ENCODE peak calls at places on chromosomes 6 and 20, in eight cellular contexts. K is sigmoid colon, V is H9, I is pancreas, H is activated B cell treated with CpG ODN at 0.5 μM for 24 hours, B is RWPE2, M is fibroblast of lung, X is heart right ventricle. A is an unnamed sample.

GRCh38 chr6:19605624-19606023 is 231.5 kb upstream of the ID4 start:
- DNase-seq in K (no peak), V (no peak), I (no peak), H (no peak), B (no peak), M (no peak), X (no peak), A (no peak)

GRCh38 chr20:62822788-62823651 is 6.2 kb downstream of the COL9A3 start:
- DNase-seq in K (no peak), V (peak), I (no peak), H (no peak), B (no peak), M (no peak), X (no peak), A (no peak)

GRCh38 chr20:14711681-14712080 is 374.3 kb upstream of the FLRT3 start:
- DNase-seq in K (no peak), V (no peak), I (no peak), H (no peak), B (no peak), M (peak), X (no peak), A (peak)

GRCh38 chr6:107489636-107490567 is at the start of gene SOBP:
- DNase-seq in K (peak), V (peak), I (peak), H (peak), B (no peak), M (no peak), X (peak), A (no peak)

GRCh38 chr6:127288705-127289104 is 22.0 kb downstream of the RNF146 start:
- DNase-seq in K (no peak), V (no peak), I (no peak), H (no peak), B (no peak), M (peak), X (no peak), A (no peak)

GRCh38 chr20:39974966-39975501 is 714.0 kb downstream of the MAFB start:
- DNase-seq in K (no peak), V (no peak), I (no peak), H (no peak), B (no peak), M (no peak), X (no peak), A (no peak)

GRCh38 chr6:154218336-154218735 is 138.3 kb downstream of the IPCEF1 start:
- DNase-seq in K (no peak), V (no peak), I (no peak), H (no peak), B (no peak), M (no peak), X (no peak), A (no peak)

GRCh38 chr6:33742837-33743236 is 3.9 kb downstream of the IP6K3 start:
- DNase-seq in K (no peak), V (no peak), I (no peak), H (no peak), B (no peak), M (no peak), X (no peak), A (no peak)

GRCh38 chr20:20130399-20130798 is 78.1 kb downstream of the CFAP61 start:
- DNase-seq in K (no peak), V (no peak), I (no peak), H (no peak), B (no peak), M (no peak), X (no peak), A (no peak)

GRCh38 chr20:52201395-52201794 is 9.8 kb upstream of the ZFP64 start:
- DNase-seq in K (no peak), V (no peak), I (no peak), H (no peak), B (no peak), M (no peak), X (no peak), A (no peak)

GRCh38 chr6:112180095-112180820 is 74.1 kb downstream of the LAMA4 start:
- DNase-seq in K (peak), V (no peak), I (no peak), H (no peak), B (no peak), M (peak), X (peak), A (peak)

GRCh38 chr6:83546636-83547035 is 34.3 kb downstream of the PRSS35 start:
- DNase-seq in K (no peak), V (no peak), I (no peak), H (no peak), B (no peak), M (peak), X (no peak), A (no peak)

GRCh38 chr20:51457281-51457932 is 85.1 kb downstream of the NFATC2 start:
- DNase-seq in K (peak), V (no peak), I (no peak), H (peak), B (peak), M (peak), X (peak), A (no peak)

GRCh38 chr6:94272327-94272726 is 853.0 kb upstream of the EPHA7 start:
- DNase-seq in K (no peak), V (no peak), I (no peak), H (no peak), B (no peak), M (no peak), X (no peak), A (no peak)

GRCh38 chr6:113120214-113120576 is 737.0 kb upstream of the MARCKS start:
- DNase-seq in K (no peak), V (no peak), I (no peak), H (no peak), B (no peak), M (peak), X (no peak), A (peak)

GRCh38 chr6:154613137-154613676 is 102.7 kb upstream of the CNKSR3 start:
- DNase-seq in K (no peak), V (no peak), I (no peak), H (no peak), B (no peak), M (peak), X (no peak), A (peak)

GRCh38 chr20:40251284-40251932 is 437.6 kb downstream of the MAFB start:
- DNase-seq in K (no peak), V (peak), I (no peak), H (no peak), B (no peak), M (no peak), X (no peak), A (no peak)

GRCh38 chr20:38217791-38218565 is 42.6 kb downstream of the KIAA1755 start:
- DNase-seq in K (peak), V (no peak), I (peak), H (no peak), B (peak), M (peak), X (peak), A (peak)

DNA sequence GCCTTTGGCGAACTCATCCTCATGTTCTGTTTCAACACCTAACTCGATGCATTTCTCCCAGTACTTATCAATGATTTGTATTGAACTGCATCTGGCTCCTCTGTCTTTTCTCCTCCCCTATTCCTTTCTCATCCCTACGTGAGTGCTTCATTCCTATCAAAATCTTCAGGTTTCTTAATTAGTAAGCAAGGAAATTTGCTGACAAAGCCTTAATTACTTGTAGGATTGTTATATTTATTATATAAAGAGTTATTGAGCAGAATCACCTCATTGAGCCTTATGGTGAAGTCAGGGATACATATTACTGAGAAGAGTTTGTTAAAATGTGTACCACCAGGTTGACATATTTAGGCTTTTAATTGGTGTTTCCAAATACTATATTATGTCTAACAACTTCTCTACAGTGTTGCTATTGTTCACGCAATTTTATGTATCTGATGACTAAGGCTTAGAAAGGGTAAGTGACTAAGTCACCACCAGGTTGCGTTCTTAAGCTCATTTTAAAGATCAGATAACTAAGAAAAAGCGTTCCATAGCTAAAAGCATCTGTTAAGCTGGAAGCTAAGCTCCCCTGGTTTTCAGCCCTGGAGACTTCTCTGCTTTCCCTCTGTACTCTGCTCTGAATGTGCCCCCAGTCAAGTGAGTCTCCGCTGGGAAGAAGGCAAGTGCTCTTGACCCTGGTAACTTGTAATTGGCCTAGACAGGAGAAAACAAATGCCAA is 18.9 kb downstream of the SCGN start:
- DNase-seq in K (no peak), V (no peak), I (no peak), H (no peak), B (no peak), M (no peak), X (no peak), A (peak)
- TF ChIP-seq CTCF in K (no peak), V (no peak), I (no peak), H (no peak), B (no peak), M (no peak), X (no peak), A (peak)

GRCh38 chr6:144215402-144215931 is 65.2 kb downstream of the STX11 start:
- DNase-seq in K (no peak), V (no peak), I (no peak), H (no peak), B (no peak), M (peak), X (peak), A (no peak)

GRCh38 chr6:144215932-144216667 is 65.8 kb downstream of the STX11 start:
- DNase-seq in K (peak), V (peak), I (peak), H (peak), B (peak), M (peak), X (peak), A (peak)

GRCh38 chr6:144217797-144218196 is 67.3 kb upstream of the UTRN start:
- DNase-seq in K (no peak), V (no peak), I (no peak), H (no peak), B (no peak), M (no peak), X (no peak), A (no peak)

GRCh38 chr6:144217264-144217663 is 66.9 kb downstream of the STX11 start:
- DNase-seq in K (no peak), V (no peak), I (no peak), H (no peak), B (no peak), M (no peak), X (no peak), A (no peak)

GRCh38 chr6:144216668-144217218 is 66.4 kb downstream of the STX11 start:
- DNase-seq in K (no peak), V (no peak), I (peak), H (no peak), B (no peak), M (no peak), X (no peak), A (no peak)
- TF ChIP-seq CTCF in K (peak), V (no peak), I (no peak), H (no peak), B (no peak), M (no peak), X (peak), A (peak)

DNA sequence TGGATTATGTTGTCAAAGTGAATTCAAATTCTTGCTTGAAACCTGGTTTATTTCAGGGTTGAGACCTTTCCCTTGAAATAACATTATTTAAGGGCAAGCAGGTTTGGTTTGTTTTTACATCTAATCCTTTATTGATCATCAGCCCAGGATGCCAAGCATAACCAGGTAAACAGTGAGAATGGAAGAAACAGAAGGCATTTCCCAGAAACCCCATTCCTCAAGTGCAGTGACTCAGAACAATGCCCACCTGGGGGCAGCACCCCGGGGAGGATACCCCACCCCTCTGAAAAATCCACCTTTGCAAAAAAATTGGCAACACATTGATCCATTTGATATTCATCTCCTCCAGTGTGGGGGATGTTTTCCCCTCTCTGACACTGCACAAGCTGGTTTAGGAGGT is 32.5 kb downstream of the POFUT1 start:
- DNase-seq in K (no peak), V (no peak), I (no peak), H (no peak), B (no peak), M (no peak), X (no peak), A (no peak)
- TF ChIP-seq CTCF in K (no peak), V (peak), I (no peak), H (no peak), B (peak), M (no peak), X (peak), A (peak)

DNA sequence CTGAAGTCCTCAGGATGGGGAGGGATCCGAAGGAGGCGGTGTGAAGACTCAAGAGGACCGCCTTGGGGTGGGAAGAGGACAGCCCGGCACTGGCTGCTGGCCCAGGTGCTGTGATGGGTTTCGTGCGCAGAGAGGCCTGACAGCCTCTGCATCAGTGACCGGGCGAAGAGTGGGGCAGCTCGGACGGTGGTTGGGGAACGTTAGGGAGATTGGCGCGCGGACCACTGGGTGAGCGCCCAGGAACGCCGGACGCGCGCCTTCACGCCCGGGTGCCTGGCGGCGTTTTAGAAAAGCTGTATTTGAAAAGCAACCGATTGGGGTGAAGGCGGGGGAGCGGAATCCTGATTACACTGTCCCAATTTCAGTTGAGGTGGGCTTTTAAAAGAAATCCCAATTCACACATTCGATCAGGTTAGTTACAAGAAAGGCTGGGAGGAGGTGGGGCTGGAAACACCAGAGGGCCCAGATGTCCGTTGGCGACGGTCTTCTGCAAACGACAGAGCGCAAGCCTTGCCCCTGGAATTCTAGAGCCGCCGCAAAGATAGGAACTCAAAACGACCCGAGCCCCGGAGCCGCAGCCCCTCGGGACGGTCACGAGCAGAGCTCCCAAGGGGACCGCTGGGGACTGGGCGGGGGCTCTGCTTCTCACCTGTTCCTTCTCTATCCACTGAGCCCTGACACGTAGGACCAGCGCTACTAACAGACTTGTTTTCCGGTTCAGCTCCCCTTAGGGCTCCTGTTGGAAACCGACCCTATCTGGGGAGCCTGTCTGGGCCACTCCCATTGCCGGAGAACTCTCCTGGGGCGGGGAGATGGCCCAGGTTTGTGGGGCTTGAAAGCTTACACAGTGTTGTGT is 8.5 kb upstream of the TRIM40 start:
- DNase-seq in K (no peak), V (peak), I (no peak), H (no peak), B (no peak), M (no peak), X (no peak), A (no peak)
- TF ChIP-seq CTCF in K (no peak), V (no peak), I (no peak), H (no peak), B (no peak), M (no peak), X (no peak), A (no peak)

DNA sequence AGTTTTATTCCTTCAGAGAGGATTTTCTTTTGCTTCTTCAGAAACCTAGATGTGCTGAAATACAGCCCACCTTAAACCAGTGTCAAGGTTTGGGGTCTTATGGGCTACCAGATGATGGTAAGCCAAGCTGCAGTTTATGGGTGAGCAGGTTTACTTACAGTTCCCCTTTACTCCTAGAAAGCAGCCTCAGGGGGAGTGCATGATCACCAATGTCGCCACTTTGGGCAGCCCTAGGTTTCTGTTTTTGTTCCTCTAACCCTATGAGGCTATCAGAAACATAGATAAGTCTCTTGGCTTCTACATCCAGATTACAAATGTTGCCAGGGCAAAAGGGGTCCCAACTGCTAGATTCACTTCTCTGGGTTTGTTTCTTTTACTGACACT is 67.2 kb downstream of the TRIM27 start:
- DNase-seq in K (no peak), V (no peak), I (no peak), H (no peak), B (no peak), M (no peak), X (no peak), A (no peak)
- TF ChIP-seq CTCF in K (no peak), V (no peak), I (no peak), H (no peak), B (no peak), M (no peak), X (no peak), A (no peak)

DNA sequence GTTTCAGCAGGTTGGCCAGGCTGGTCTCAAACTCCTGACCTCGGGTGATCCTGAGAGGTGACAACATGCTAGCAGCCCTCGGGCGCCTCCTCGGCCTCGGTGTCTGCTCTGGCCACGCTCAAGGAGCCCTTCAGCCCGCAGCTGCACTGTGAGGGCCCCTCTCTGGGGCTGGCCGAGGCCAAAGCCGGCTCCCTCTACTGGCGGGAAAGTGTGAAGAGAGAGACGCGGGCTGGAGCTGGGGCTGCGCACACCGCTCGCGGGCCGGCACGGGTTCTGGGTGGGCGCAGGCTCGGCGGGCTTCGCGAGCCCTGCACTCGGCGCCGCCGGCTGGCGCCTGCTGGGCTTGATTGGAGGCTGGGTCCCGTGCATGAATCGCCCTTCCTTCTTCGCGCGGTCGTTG is 80.8 kb upstream of the RBM24 start:
- DNase-seq in K (no peak), V (peak), I (no peak), H (no peak), B (no peak), M (no peak), X (no peak), A (no peak)
- TF ChIP-seq CTCF in K (no peak), V (peak), I (no peak), H (no peak), B (no peak), M (no peak), X (peak), A (peak)

DNA sequence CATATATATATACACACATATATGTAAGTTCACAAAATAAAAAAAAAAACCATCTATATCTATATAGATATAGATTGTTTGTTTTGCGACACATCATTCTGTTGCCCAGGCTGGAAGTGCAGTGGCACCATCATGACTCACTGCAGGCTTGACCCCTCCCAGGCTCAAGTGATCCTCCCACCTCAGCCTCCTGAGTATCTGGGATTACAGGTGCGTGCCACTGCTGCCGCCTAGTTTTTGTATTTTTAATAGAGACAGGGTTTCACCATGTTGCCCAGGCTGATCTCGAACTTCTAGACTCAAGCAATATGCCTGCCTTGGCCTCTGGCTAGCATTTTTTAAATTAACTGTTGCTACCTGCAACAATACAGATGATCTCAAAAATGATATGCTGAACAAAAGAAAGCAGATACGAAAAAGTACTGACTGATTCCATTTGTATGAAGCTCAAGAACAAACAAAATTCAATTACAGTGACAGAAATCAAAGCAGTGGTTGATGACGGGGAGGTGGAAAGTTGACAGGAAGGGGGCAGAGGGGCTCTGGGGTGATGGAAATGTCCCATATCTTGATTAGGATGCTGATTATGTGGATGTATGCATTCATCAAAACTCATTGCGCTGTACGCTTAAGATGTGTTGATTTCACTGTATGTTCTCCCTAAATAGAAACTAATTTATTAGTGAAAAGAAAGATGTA is 49.6 kb downstream of the ATXN1 start:
- DNase-seq in K (no peak), V (no peak), I (no peak), H (no peak), B (peak), M (no peak), X (no peak), A (no peak)
- TF ChIP-seq CTCF in K (no peak), V (no peak), I (no peak), H (no peak), B (peak), M (no peak), X (no peak), A (no peak)

DNA sequence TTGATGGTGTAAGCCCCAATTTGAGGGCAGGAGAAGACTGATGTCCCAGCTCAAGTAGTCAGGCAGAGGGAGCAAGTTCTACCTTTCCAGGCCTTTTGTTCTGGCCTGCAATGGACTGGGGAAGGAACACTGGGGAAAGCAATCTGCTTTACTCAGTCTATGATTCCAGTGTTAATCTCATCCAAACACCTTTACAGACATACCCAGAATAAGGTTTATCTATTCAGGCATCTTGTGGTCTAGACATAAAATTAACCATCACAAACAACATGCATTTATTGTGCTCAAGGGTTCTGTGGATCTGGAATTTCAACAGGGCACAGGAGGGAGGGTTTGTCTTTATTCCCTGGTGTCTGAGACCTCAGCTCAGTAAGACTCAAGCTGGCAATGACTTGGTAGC is 14.4 kb upstream of the RSPH3 start:
- DNase-seq in K (no peak), V (no peak), I (no peak), H (no peak), B (no peak), M (no peak), X (no peak), A (no peak)
- TF ChIP-seq CTCF in K (no peak), V (no peak), I (no peak), H (no peak), B (no peak), M (no peak), X (no peak), A (no peak)